ENCODE peak calls at places on chromosomes 2 and 18, in six cellular contexts. J, P, W, H, Y and K are unnamed samples.

GRCh38 chr18:45014047-45014501 is 333.4 kb downstream of the SETBP1 start:
- DNase-seq in J (peak; percentile 77), P (peak; percentile 60), W (no peak), H (peak; percentile 83), Y (no peak), K (no peak)

GRCh38 chr2:191178806-191179514 is 28.2 kb upstream of the STAT4 start:
- DNase-seq in J (peak; percentile 84), P (no peak), W (peak; percentile 18), H (peak; percentile 99), Y (peak; percentile 78), K (no peak)

GRCh38 chr2:138239902-138240595 is 261.5 kb upstream of the SPOPL start:
- DNase-seq in J (no peak), P (no peak), W (no peak), H (peak; percentile 80), Y (no peak), K (no peak)

GRCh38 chr2:974054-974453 is 23.4 kb downstream of the SNTG2 start:
- DNase-seq in J (no peak), P (no peak), W (no peak), H (no peak), Y (no peak), K (no peak)

GRCh38 chr2:26978061-26978596 is 7.7 kb downstream of the MAPRE3 start:
- DNase-seq in J (no peak), P (no peak), W (peak; percentile 42), H (no peak), Y (peak; percentile 77), K (no peak)

GRCh38 chr2:24721470-24721869 is 71.7 kb downstream of the PTRHD1 start:
- DNase-seq in J (peak; percentile 17), P (no peak), W (peak; percentile 52), H (peak; percentile 89), Y (peak; percentile 84), K (peak; percentile 53)

GRCh38 chr18:63848159-63848558 is 39.3 kb upstream of the SERPINB2 start:
- DNase-seq in J (peak; percentile 34), P (no peak), W (no peak), H (peak; percentile 77), Y (no peak), K (no peak)

GRCh38 chr2:73870084-73870483 is 22.7 kb upstream of the ACTG2 start:
- DNase-seq in J (no peak), P (no peak), W (no peak), H (peak; percentile 95), Y (peak; percentile 26), K (no peak)

GRCh38 chr2:136006658-136007057 is 21.2 kb upstream of the DARS1 start:
- DNase-seq in J (no peak), P (no peak), W (no peak), H (no peak), Y (no peak), K (no peak)

GRCh38 chr18:6294119-6294784 is 120.5 kb downstream of the L3MBTL4 start:
- DNase-seq in J (no peak), P (no peak), W (no peak), H (peak; percentile 2), Y (no peak), K (no peak)

GRCh38 chr2:121532347-121532766 is 1.7 kb downstream of the RNU4ATAC start:
- DNase-seq in J (no peak), P (no peak), W (no peak), H (peak; percentile 70), Y (no peak), K (no peak)

GRCh38 chr2:161138429-161138828 is 21.8 kb upstream of the TANK start:
- DNase-seq in J (no peak), P (no peak), W (no peak), H (no peak), Y (no peak), K (no peak)
- TF ChIP-seq CTCF in J (no peak), P (no peak), W (no peak), H (no peak), Y (no peak), K (no peak)

GRCh38 chr2:157574165-157574564 is 54.5 kb downstream of the ACVR1C start:
- DNase-seq in J (no peak), P (no peak), W (no peak), H (no peak), Y (no peak), K (no peak)

GRCh38 chr2:157572725-157573124 is 55.9 kb downstream of the ACVR1C start:
- DNase-seq in J (no peak), P (no peak), W (no peak), H (no peak), Y (no peak), K (no peak)
- TF ChIP-seq CTCF in J (peak; percentile 43), P (peak; percentile 57), W (no peak), H (peak; percentile 27), Y (no peak), K (peak; percentile 65)

DNA sequence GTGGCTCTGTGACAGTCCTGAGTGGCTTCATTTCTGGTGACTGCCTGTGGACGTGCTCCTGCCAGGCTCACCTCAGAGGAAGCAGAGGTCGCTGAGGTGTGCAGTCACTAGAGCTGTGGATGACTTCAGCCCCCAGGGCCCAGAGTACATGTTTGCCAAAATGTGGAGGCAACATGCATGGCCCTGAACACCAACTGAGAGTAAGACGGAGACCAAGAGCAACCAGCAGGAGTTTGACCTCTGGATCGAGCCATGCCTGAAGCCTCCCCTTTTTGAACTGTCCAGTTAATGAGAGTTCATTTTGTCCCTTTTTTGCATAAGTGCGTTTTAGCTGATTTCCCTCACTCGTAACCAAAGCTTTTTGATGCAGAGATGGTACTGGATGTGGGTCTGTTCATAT is 184.9 kb downstream of the RTP5 start:
- DNase-seq in J (no peak), P (peak; percentile 4), W (no peak), H (no peak), Y (no peak), K (no peak)
- TF ChIP-seq CTCF in J (no peak), P (no peak), W (no peak), H (no peak), Y (no peak), K (no peak)

GRCh38 chr18:23207191-23207955 is 72.1 kb downstream of the CABLES1 start:
- DNase-seq in J (no peak), P (peak; percentile 45), W (no peak), H (peak; percentile 30), Y (no peak), K (no peak)
- TF ChIP-seq CTCF in J (peak; percentile 58), P (peak; percentile 90), W (no peak), H (peak; percentile 45), Y (no peak), K (no peak)

DNA sequence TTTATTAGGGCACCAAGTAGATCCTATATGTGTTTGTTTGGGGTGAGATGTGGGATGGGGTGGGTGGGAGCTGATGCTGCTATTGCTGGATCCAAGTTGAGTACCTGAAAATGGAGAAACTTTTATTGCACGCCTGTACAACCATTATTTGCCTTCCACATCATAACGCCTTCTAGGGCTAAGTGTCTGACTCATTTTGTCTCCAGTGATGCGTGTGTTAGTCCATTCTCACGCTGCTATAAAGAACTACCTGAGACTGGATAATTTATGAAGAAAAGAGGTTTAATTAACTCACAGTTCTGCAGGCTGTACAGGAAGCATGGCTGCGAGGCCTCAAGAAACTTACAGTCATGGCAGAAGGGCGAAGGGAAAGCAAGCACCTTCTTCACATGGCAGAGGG is 58.2 kb downstream of the KDM3A start:
- DNase-seq in J (peak; percentile 13), P (no peak), W (no peak), H (peak; percentile 8), Y (no peak), K (no peak)
- TF ChIP-seq CTCF in J (no peak), P (no peak), W (no peak), H (no peak), Y (no peak), K (no peak)

GRCh38 chr2:231604101-231604684 is 11.5 kb downstream of the TEX44 start:
- DNase-seq in J (no peak), P (no peak), W (no peak), H (no peak), Y (peak; percentile 50), K (no peak)

GRCh38 chr2:231605607-231606091 is 13.0 kb downstream of the TEX44 start:
- DNase-seq in J (no peak), P (no peak), W (peak; percentile 52), H (no peak), Y (peak; percentile 54), K (peak; percentile 60)

GRCh38 chr2:231606941-231607340 is 14.3 kb downstream of the TEX44 start:
- DNase-seq in J (no peak), P (no peak), W (no peak), H (no peak), Y (peak; percentile 38), K (no peak)

GRCh38 chr2:231602874-231603467 is 10.3 kb downstream of the TEX44 start:
- DNase-seq in J (no peak), P (no peak), W (no peak), H (no peak), Y (no peak), K (no peak)

GRCh38 chr2:231604685-231605606 is 12.3 kb downstream of the TEX44 start:
- DNase-seq in J (peak; percentile 72), P (peak; percentile 99), W (peak; percentile 100), H (peak; percentile 98), Y (peak; percentile 98), K (peak; percentile 99)
- TF ChIP-seq CTCF in J (no peak), P (peak; percentile 24), W (no peak), H (no peak), Y (no peak), K (no peak)